ENCODE peak calls at places on chromosome 6, in six cellular contexts. Z, M, O, Y, E and C are unnamed samples.

GRCh38 chr6:165961236-165961751 is 206.4 kb downstream of the TBXT start:
- DNase-seq in O (no peak), Y (no peak), Z (no peak), M (no peak), E (no peak), C (no peak)

GRCh38 chr6:149963212-149963461 is 606 bp upstream of the ULBP1 start:
- DNase-seq in O (no peak), Y (no peak), E (no peak), Z (no peak), M (no peak), C (no peak)

GRCh38 chr6:2579241-2579761 is 171.4 kb downstream of the MYLK4 start:
- DNase-seq in O (no peak), E (no peak), Y (no peak), M (peak), Z (no peak), C (no peak)

GRCh38 chr6:125597411-125598253 is 151.8 kb upstream of the HEY2 start:
- DNase-seq in E (no peak), M (peak), O (no peak), Y (peak), Z (no peak), C (no peak)

GRCh38 chr6:144343736-144344428 is 58.7 kb downstream of the UTRN start:
- DNase-seq in O (no peak), Y (peak), Z (no peak), M (peak), E (peak), C (no peak)

GRCh38 chr6:90098025-90098474 is 198.6 kb downstream of the BACH2 start:
- DNase-seq in Y (peak), Z (peak), O (peak), E (no peak), M (peak), C (peak)

GRCh38 chr6:54588176-54588575 is 258.4 kb upstream of the FAM83B start:
- DNase-seq in Y (no peak), Z (no peak), M (no peak), E (no peak), O (no peak), C (no peak)

GRCh38 chr6:157685596-157686280 is 137.3 kb upstream of the SNX9 start:
- DNase-seq in O (no peak), M (no peak), E (no peak), Y (no peak), Z (no peak), C (no peak)

GRCh38 chr6:154112181-154112809 is 73.3 kb downstream of the OPRM1 start:
- DNase-seq in M (no peak), O (no peak), Z (no peak), Y (no peak), E (no peak), C (no peak)

GRCh38 chr6:106631356-106631755 is 2.0 kb downstream of the QRSL1 start:
- DNase-seq in E (no peak), M (no peak), Y (no peak), O (no peak), Z (no peak), C (no peak)

GRCh38 chr6:74741608-74742007 is 464.2 kb downstream of the COL12A1 start:
- DNase-seq in E (no peak), Y (no peak), O (no peak), M (peak), Z (no peak), C (no peak)

GRCh38 chr6:159116343-159116742 is 52.9 kb upstream of the FNDC1 start:
- DNase-seq in M (no peak), O (no peak), Z (no peak), Y (peak), E (no peak), C (no peak)

GRCh38 chr6:108632441-108632840 is 71.7 kb downstream of the FOXO3 start:
- DNase-seq in Y (no peak), E (no peak), Z (no peak), M (no peak), O (no peak), C (no peak)

GRCh38 chr6:17276766-17277165 is 4.4 kb upstream of the RBM24 start:
- DNase-seq in M (peak), O (no peak), Z (no peak), Y (no peak), E (no peak), C (no peak)

GRCh38 chr6:30518505-30518850 is 29.2 kb downstream of the HLA-E start:
- DNase-seq in E (no peak), Z (no peak), O (no peak), M (no peak), Y (no peak), C (no peak)

GRCh38 chr6:154485784-154486183 is 24.7 kb downstream of the CNKSR3 start:
- DNase-seq in M (no peak), Y (peak), Z (no peak), O (no peak), E (no peak), C (no peak)

GRCh38 chr6:136742125-136742524 is 50.2 kb downstream of the MAP3K5 start:
- DNase-seq in E (no peak), M (no peak), O (no peak), Y (no peak), Z (no peak), C (no peak)

GRCh38 chr6:163459007-163459406 is 44.5 kb downstream of the QKI start:
- DNase-seq in O (no peak), Z (no peak), M (no peak), E (no peak), Y (no peak), C (no peak)

GRCh38 chr6:158608221-158608620 is 36.3 kb downstream of the DYNLT1 start:
- DNase-seq in Y (no peak), O (no peak), E (no peak), M (no peak), Z (no peak), C (no peak)

GRCh38 chr6:53484409-53485280 is 60.3 kb downstream of the GCLC start:
- DNase-seq in O (peak), M (peak), E (peak), Z (peak), Y (peak), C (peak)

GRCh38 chr6:137933696-137934095 is 66.6 kb downstream of the TNFAIP3 start:
- DNase-seq in Y (no peak), E (no peak), O (peak), M (peak), Z (no peak), C (peak)

GRCh38 chr6:74369556-74369993 is 673.6 kb downstream of the CD109 start:
- DNase-seq in E (no peak), O (no peak), Z (no peak), M (no peak), Y (no peak), C (no peak)

GRCh38 chr6:111576302-111576701 is 29.4 kb downstream of the TRAF3IP2 start:
- DNase-seq in E (no peak), Y (no peak), M (no peak), O (no peak), Z (no peak), C (no peak)

GRCh38 chr6:73513496-73513854 is 7.4 kb downstream of the EEF1A1 start:
- DNase-seq in O (no peak), E (no peak), Y (no peak), Z (no peak), M (no peak), C (no peak)

GRCh38 chr6:112286010-112286409 is 31.6 kb upstream of the LAMA4 start:
- DNase-seq in Y (no peak), M (no peak), Z (no peak), E (no peak), O (no peak), C (no peak)

GRCh38 chr6:160015778-160016684 is 47.1 kb downstream of the IGF2R start:
- DNase-seq in Z (no peak), Y (no peak), E (no peak), O (no peak), M (no peak), C (no peak)

GRCh38 chr6:108661430-108661829 is 100.7 kb downstream of the FOXO3 start:
- DNase-seq in M (no peak), Z (no peak), O (no peak), Y (no peak), E (no peak), C (no peak)

GRCh38 chr6:157200611-157201010 is 122.7 kb downstream of the TMEM242 start:
- DNase-seq in Z (no peak), E (no peak), M (peak), O (no peak), Y (no peak), C (no peak)

GRCh38 chr6:110341671-110342304 is 16.4 kb downstream of the METTL24 start:
- DNase-seq in Y (no peak), M (no peak), Z (peak), O (no peak), E (no peak), C (no peak)

GRCh38 chr6:12548526-12548925 is 168.0 kb upstream of the PHACTR1 start:
- DNase-seq in E (no peak), Y (no peak), Z (no peak), M (no peak), O (no peak), C (no peak)

GRCh38 chr6:36244641-36245280 is 25.1 kb upstream of the PNPLA1 start:
- DNase-seq in Z (no peak), E (no peak), O (no peak), Y (no peak), M (no peak), C (no peak)

GRCh38 chr6:36243562-36244212 is 26.2 kb upstream of the PNPLA1 start:
- DNase-seq in E (no peak), Z (no peak), O (no peak), Y (no peak), M (no peak), C (no peak)

GRCh38 chr6:36246511-36247268 is 23.2 kb upstream of the PNPLA1 start:
- DNase-seq in Z (no peak), Y (no peak), O (no peak), E (no peak), M (no peak), C (no peak)

GRCh38 chr6:36247691-36248090 is 22.2 kb upstream of the PNPLA1 start:
- DNase-seq in Z (peak), E (no peak), O (no peak), Y (no peak), M (no peak), C (no peak)

GRCh38 chr6:36245572-36246031 is 24.3 kb upstream of the PNPLA1 start:
- DNase-seq in Z (no peak), M (no peak), Y (peak), E (peak), O (no peak), C (no peak)
- TF ChIP-seq POLR2A in Z (no peak), M (no peak), Y (no peak), E (no peak), O (no peak), C (no peak)

DNA sequence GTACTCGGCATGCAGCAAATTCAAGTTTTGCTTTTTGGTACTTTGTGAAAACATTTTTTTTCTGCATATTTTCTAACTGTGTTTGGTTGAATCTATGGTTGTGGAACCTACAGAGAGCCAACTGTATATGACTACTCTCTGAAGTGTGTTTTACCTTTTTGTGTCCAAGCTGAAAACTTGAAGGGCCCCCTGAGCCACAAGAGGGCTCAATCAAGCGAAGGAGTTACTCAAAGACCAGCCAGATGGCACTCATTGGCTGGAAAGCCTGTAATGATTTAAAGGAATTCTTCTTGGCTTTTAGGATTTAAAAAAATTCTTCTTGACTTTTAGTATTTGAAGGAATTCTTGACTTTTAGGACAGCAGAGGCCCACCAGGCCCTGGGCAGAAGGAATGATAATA is 27.0 kb upstream of the ECI2 start:
- DNase-seq in M (no peak), O (no peak), E (no peak), Z (no peak), Y (no peak), C (no peak)
- TF ChIP-seq CTCF in M (no peak), O (no peak), E (no peak), Z (no peak), Y (no peak), C (no peak)

GRCh38 chr6:32488085-32488484 is 42.0 kb downstream of the HLA-DRB5 start:
- DNase-seq in Z (no peak), O (no peak), E (no peak), M (no peak), Y (no peak), C (no peak)

GRCh38 chr6:32483968-32484613 is 44.4 kb downstream of the HLA-DRA start:
- DNase-seq in M (no peak), Y (no peak), E (no peak), O (no peak), Z (no peak), C (no peak)

GRCh38 chr6:32484614-32484998 is 44.9 kb downstream of the HLA-DRA start:
- DNase-seq in Z (no peak), M (no peak), Y (no peak), O (no peak), E (no peak), C (no peak)
- H3K27ac ChIP-seq in Z (no peak), M (no peak), Y (no peak), O (no peak), E (no peak), C (no peak)

GRCh38 chr6:3751019-3751729 is at the start of gene PXDC1:
- DNase-seq in Z (no peak), E (no peak), Y (no peak), M (no peak), O (no peak), C (no peak)
- TF ChIP-seq POLR2A in Z (no peak), E (no peak), Y (no peak), M (no peak), O (no peak), C (no peak)

GRCh38 chr6:36126553-36127458 is 3.5 kb upstream of the MAPK13 start:
- DNase-seq in M (no peak), Y (no peak), Z (no peak), E (no peak), O (no peak), C (no peak)
- TF ChIP-seq CTCF in M (no peak), Y (no peak), Z (no peak), E (no peak), O (no peak), C (no peak)

GRCh38 chr6:27281105-27281539 is 31.0 kb downstream of the POM121L2 start:
- DNase-seq in E (no peak), Z (no peak), M (no peak), O (no peak), Y (no peak), C (no peak)

GRCh38 chr6:27279513-27280063 is 32.1 kb downstream of the PRSS16 start:
- DNase-seq in Y (no peak), O (no peak), Z (no peak), M (no peak), E (no peak), C (no peak)

GRCh38 chr6:27280064-27280539 is 32.0 kb downstream of the POM121L2 start:
- DNase-seq in O (no peak), E (no peak), Z (no peak), Y (no peak), M (no peak), C (peak)

GRCh38 chr6:27281569-27281968 is 30.5 kb downstream of the POM121L2 start:
- DNase-seq in O (no peak), M (no peak), Y (no peak), E (no peak), Z (no peak), C (no peak)

GRCh38 chr6:27280540-27281000 is 31.5 kb downstream of the POM121L2 start:
- DNase-seq in E (no peak), Z (no peak), M (no peak), Y (no peak), O (no peak), C (no peak)
- H3K27ac ChIP-seq in E (no peak), Z (no peak), M (no peak), Y (no peak), O (no peak), C (no peak)

GRCh38 chr6:3745566-3746118 is 5.9 kb downstream of the PXDC1 start:
- DNase-seq in Z (peak), E (no peak), O (no peak), M (no peak), Y (peak), C (no peak)

GRCh38 chr6:3746119-3746691 is 5.3 kb downstream of the PXDC1 start:
- DNase-seq in M (no peak), O (no peak), Y (peak), E (peak), Z (peak), C (no peak)

GRCh38 chr6:3746696-3747095 is 4.8 kb downstream of the PXDC1 start:
- DNase-seq in O (no peak), M (no peak), Z (peak), Y (no peak), E (no peak), C (no peak)

GRCh38 chr6:3748208-3748701 is 3.3 kb downstream of the PXDC1 start:
- DNase-seq in Z (peak), O (no peak), E (peak), Y (peak), M (peak), C (no peak)

GRCh38 chr6:3747100-3747737 is 4.3 kb downstream of the PXDC1 start:
- DNase-seq in O (no peak), M (no peak), E (no peak), Z (peak), Y (peak), C (peak)
- TF ChIP-seq POLR2A in O (no peak), M (no peak), E (no peak), Z (no peak), Y (no peak), C (no peak)

DNA sequence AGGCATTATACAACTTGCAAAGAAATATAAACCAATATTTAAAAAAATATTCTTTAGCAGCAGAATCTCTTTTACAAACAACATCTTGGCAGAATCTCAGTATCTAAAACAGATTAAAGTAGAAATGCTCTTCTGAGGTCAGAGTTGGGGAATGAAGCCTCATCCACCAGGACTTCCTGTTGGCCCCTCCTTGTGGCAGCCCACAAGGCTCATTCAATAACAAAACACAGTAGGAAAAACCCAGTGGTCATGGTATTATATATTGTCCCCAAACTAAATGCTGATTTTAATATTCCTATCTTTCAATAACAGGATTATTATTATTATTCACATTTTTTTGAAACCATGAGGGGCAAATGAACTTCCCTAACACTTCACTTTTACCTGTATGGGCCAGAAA is 368.6 kb downstream of the BTBD9 start:
- DNase-seq in O (no peak), Z (no peak), Y (no peak), E (no peak), M (no peak), C (no peak)
- TF ChIP-seq CTCF in O (no peak), Z (no peak), Y (no peak), E (no peak), M (no peak), C (no peak)

DNA sequence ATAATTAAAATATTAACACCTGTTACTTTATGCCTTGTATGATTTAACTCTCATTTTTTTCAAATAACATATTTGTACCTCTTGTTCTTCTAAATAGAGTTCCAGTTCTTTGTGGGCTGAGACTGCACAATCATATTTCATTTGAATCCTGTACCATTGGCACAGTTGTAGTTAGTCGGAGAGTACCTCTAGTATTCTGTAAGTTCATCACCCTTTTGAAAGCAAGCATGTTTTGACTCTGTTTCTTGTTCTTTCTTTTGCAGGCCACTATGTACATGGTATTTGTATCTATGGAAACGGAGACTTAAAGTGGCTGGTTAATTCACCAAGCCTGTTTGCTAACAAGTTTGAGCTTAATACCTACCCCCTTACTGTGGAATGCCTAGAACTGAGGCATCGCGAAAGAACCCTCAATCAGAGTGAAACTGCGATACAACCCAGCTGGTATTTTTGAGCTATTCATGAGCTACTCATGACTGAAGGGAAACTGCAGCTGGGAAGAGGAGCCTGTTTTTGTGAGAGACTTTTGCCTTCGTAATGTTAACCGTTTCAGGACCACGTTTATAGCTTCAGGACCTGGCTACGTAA is 68.2 kb downstream of the C6orf52 start:
- DNase-seq in O (no peak), M (no peak), E (no peak), Y (no peak), Z (no peak), C (no peak)
- H3K27ac ChIP-seq in O (no peak), M (no peak), E (no peak), Y (no peak), Z (no peak), C (no peak)

DNA sequence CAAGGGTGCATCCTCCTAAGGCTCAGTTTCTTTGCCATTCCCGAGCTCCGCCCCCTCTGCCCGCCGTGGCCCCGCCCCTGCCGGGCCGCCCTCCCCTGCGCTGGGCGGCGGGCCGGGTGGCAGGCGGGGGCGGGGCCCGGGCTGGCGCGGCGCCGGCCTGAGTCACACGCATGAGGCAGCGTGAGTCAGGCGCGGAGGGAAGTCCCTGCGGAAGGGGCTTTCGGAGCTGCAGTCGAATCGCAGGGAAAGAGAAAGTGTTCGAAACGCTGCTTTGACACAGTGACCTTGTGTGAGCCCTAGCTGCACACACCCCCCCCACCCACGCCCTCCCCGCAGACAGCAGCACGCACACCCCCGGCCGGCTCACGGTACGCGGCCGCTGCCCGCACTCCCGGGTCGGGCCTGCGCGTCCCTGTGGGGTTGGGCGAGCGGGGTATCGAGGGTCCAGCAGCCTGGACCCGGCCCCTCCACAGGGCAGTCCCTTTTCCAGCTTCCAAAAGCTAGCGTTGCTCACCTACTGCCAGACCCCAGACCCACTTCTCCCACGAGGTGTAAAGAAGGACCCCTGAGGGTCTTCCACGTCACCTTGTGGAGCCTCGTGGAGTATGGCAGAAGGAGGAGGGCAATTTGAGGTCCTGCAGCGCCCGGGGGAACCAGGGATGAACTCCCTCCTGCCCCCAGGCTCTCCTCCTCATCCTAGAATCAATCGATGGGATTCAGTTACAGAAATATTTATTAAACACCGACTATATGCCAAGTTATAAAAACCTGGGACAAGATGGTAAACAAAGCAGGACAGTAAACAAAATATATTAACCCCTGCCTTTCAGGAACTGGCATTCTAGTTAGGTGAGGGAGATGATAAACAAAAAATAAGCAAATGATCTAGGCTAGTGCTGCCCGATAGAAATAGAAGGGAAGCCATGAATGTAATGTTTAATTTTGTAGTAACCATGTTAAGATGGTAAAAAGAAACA is 12.4 kb upstream of the HMGA1 start:
- DNase-seq in O (peak), E (peak), Y (peak), Z (peak), M (peak), C (peak)
- TF ChIP-seq POLR2A in O (no peak), E (no peak), Y (peak), Z (peak), M (peak), C (peak)